ENCODE peak calls at places on chromosomes 2 and 18, in four cellular contexts. P is aorta, F is colonic mucosa, D is brain microvascular endothelial cell. V is an unnamed sample.

GRCh38 chr2:224309216-224309615 is 92.7 kb downstream of the FAM124B start:
- DNase-seq in P (no peak), F (no peak), D (peak), V (no peak)

GRCh38 chr2:233855345-233855744 is 1.0 kb upstream of the HJURP start:
- DNase-seq in P (no peak), F (no peak), D (no peak), V (no peak)

GRCh38 chr18:48321121-48321520 is 88.1 kb downstream of the ZBTB7C start:
- DNase-seq in P (no peak), F (no peak), D (no peak), V (no peak)

GRCh38 chr2:89763254-89763580 is 1071.7 kb downstream of the RPIA start:
- DNase-seq in P (no peak), F (no peak), D (no peak), V (no peak)

GRCh38 chr2:15584767-15585469 is 6.8 kb upstream of the DDX1 start:
- DNase-seq in P (no peak), F (no peak), D (peak), V (no peak)

GRCh38 chr2:71524476-71524875 is 71.1 kb downstream of the DYSF start:
- DNase-seq in P (no peak), F (no peak), D (no peak), V (no peak)

GRCh38 chr2:26238301-26238958 is 6.0 kb downstream of the HADHA start:
- DNase-seq in P (no peak), F (no peak), D (no peak), V (no peak)

GRCh38 chr2:204722207-204722606 is 176.9 kb downstream of the PARD3B start:
- DNase-seq in P (no peak), F (no peak), D (no peak), V (no peak)

GRCh38 chr2:142165790-142166189 is 35.0 kb upstream of the LRP1B start:
- DNase-seq in P (no peak), F (no peak), D (peak), V (peak)

GRCh38 chr2:99670768-99671734 is 181.2 kb upstream of the REV1 start:
- DNase-seq in P (no peak), F (no peak), D (peak), V (no peak)

GRCh38 chr2:55137024-55137958 is 87.0 kb upstream of the RTN4 start:
- DNase-seq in P (no peak), F (peak), D (no peak), V (no peak)
- H3K27ac ChIP-seq in P (no peak), F (peak), D (no peak), V (no peak)

GRCh38 chr18:31203794-31204148 is 41.1 kb upstream of the DSC1 start:
- DNase-seq in P (no peak), F (no peak), D (no peak), V (no peak)
- H3K27ac ChIP-seq in P (no peak), F (peak), D (no peak), V (no peak)

GRCh38 chr2:74384051-74384450 is 3.9 kb upstream of the DCTN1 start:
- DNase-seq in P (no peak), F (no peak), D (no peak), V (no peak)

GRCh38 chr2:74383254-74383653 is 3.1 kb upstream of the DCTN1 start:
- DNase-seq in P (no peak), F (no peak), D (peak), V (no peak)

GRCh38 chr2:74381751-74382150 is 1.6 kb upstream of the DCTN1 start:
- DNase-seq in P (no peak), F (no peak), D (no peak), V (no peak)

GRCh38 chr2:74378007-74378406 is 2.1 kb downstream of the DCTN1 start:
- DNase-seq in P (no peak), F (no peak), D (no peak), V (no peak)

GRCh38 chr2:74379851-74380789 is at the start of gene DCTN1:
- DNase-seq in P (peak), F (peak), D (peak), V (no peak)
- H3K27ac ChIP-seq in P (no peak), F (no peak), D (peak), V (no peak)

GRCh38 chr18:46324556-46324955 is 220.4 kb downstream of the HAUS1 start:
- DNase-seq in P (peak), F (no peak), D (peak), V (no peak)

GRCh38 chr18:46322411-46322891 is 218.3 kb downstream of the HAUS1 start:
- DNase-seq in P (peak), F (no peak), D (no peak), V (no peak)

GRCh38 chr18:46322941-46323340 is 218.8 kb downstream of the HAUS1 start:
- DNase-seq in P (peak), F (no peak), D (no peak), V (no peak)

GRCh38 chr18:46324087-46324486 is 219.9 kb downstream of the HAUS1 start:
- DNase-seq in P (no peak), F (no peak), D (no peak), V (no peak)

GRCh38 chr18:46325836-46326235 is 221.7 kb downstream of the HAUS1 start:
- DNase-seq in P (peak), F (no peak), D (no peak), V (no peak)
- H3K27ac ChIP-seq in P (no peak), F (no peak), D (no peak), V (no peak)

DNA sequence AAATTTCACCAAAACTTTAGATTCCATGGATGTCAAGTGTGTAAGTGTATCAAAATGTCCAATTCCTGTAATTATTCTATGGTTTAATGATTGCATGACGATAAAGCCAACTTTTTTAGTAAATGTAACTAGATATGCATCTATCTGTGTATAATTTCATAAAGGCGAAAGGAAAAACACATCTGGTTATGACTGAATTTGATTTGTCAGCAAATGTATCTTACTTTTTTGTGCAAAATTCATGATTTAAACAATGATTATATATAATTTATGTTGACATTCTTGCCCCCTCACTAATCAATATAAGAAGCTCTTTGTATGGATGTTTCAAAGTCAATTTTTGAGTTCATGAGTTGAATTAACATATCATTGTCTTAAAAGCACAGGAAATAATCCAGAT is 138.5 kb downstream of the KCNJ3 start:
- DNase-seq in P (no peak), F (no peak), D (no peak), V (no peak)
- H3K27ac ChIP-seq in P (no peak), F (no peak), D (no peak), V (no peak)

DNA sequence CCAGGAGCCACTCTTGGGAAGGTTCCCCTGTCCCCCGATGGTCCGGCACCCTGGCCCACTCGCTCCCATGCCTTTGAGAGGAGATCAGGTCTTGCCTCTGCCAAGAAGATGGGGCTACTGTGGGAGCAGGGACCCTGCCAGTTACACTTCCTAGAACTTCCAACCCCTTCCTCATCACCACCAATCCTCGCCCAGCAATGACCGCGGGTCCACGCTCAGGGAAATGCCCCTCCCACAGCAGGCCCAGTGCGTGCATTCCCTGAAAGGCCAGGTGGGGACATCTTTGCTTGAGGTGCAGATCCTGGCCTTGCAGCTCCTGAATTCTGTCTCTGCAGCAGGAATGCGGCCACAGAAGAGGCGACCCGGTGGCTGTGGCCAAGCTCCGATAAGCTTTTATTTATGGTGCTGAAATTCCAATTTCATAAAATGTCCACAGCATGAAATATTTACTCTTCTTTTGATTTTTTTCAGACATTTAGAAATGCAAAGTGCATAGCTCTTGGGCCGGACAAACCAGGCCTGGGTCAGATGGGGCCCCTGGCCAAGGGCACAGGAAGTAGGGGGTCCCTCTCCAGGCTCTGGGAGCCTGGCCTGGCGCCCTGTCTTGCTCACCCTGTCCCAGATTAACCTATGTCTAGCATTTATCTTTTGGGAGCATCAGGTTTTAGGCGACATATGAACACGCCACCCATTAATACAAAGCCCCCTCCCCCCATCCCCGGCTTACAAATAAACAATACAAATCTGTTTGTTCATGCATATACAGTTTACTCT is 29.8 kb downstream of the PXDN start:
- DNase-seq in P (no peak), F (no peak), D (no peak), V (no peak)
- H3K27ac ChIP-seq in P (no peak), F (no peak), D (no peak), V (no peak)

GRCh38 chr2:86818114-86818801 is 27.5 kb upstream of the CD8A start:
- DNase-seq in P (no peak), F (no peak), D (no peak), V (no peak)
- H3K27ac ChIP-seq in P (no peak), F (no peak), D (no peak), V (no peak)

GRCh38 chr2:23618265-23618664 is 233.3 kb downstream of the KLHL29 start:
- DNase-seq in P (no peak), F (no peak), D (no peak), V (no peak)

GRCh38 chr2:23616630-23617029 is 231.7 kb downstream of the KLHL29 start:
- DNase-seq in P (peak), F (no peak), D (no peak), V (no peak)

GRCh38 chr2:23618696-23619530 is 233.9 kb downstream of the KLHL29 start:
- DNase-seq in P (no peak), F (no peak), D (no peak), V (no peak)

GRCh38 chr2:23617817-23618216 is 232.8 kb downstream of the KLHL29 start:
- DNase-seq in P (no peak), F (no peak), D (no peak), V (peak)

GRCh38 chr2:23617167-23617787 is 232.3 kb downstream of the KLHL29 start:
- DNase-seq in P (peak), F (no peak), D (no peak), V (no peak)
- H3K27ac ChIP-seq in P (peak), F (peak), D (no peak), V (no peak)

GRCh38 chr18:62744076-62744705 is 28.9 kb downstream of the PHLPP1 start:
- DNase-seq in P (no peak), F (no peak), D (no peak), V (no peak)
- H3K27ac ChIP-seq in P (no peak), F (peak), D (no peak), V (no peak)

DNA sequence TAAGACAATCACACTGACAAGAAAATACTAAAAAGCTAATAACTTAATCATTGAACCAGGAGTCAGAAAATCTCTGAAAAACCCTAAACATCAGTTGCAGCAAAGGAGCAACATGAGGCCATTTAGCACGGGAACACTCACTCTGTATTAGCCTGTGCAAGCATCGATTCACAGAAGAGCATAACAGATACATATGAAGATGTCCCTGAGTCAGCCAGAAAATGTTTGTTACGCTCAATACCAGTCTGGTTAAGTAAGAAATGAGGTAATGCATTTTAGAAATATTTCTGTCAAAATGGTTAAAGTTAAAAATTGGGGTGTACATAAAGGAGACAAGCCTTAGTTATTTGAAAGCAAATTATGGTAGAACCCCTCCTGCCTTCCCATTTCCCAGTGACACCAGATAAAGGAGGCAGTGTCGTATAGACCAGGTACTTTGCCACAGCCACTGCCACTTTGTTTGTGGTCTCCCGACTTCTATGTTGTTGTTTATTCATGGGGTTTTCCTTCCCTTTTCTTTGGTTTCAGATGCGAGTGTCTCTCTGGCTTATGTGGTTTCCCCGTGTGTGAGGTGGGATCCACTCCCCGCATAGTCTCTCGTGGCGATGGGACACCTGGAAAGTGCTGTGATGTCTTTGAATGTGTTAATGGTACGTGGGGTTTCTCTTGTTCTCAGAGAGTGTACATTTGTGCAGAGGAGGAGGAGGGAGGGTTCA is 108.6 kb downstream of the CRIM1 start:
- DNase-seq in P (no peak), F (no peak), D (no peak), V (no peak)
- H3K27ac ChIP-seq in P (no peak), F (no peak), D (peak), V (no peak)